ENCODE peak calls at places on chromosomes 4 and X, in four cellular contexts. D is NCI-H524; U is NT2/D1; R is stimulated activated naive CD8-positive, alpha-beta T cell treated with anti-CD3 and anti-CD28 coated beads, Interleukin-15, amount 100 ng/mL, for 72 hours. H is an unnamed sample.
A peak's percentile ranks its signal among the peaks of the same experiment; 100 is the strongest.

GRCh38 chrX:130165181-130165702 is 399 bp downstream of the AIFM1 start:
- DNase-seq in U (no peak), D (peak; percentile 55), R (no peak), H (no peak)

GRCh38 chr4:183546376-183546775 is 41.5 kb downstream of the ING2 start:
- DNase-seq in D (no peak), R (no peak), U (no peak), H (no peak)

GRCh38 chr4:80362578-80363181 is 27.1 kb downstream of the CFAP299 start:
- DNase-seq in D (peak; percentile 10), R (peak; percentile 21), U (peak; percentile 23), H (peak; percentile 74)

GRCh38 chr4:77959566-77960338 is 97.1 kb downstream of the MRPL1 start:
- DNase-seq in R (no peak), D (peak; percentile 28), U (peak; percentile 18), H (peak; percentile 68)

GRCh38 chr4:6010789-6011188 is 7.4 kb downstream of the C4orf50 start:
- DNase-seq in D (no peak), R (no peak), U (no peak), H (no peak)

GRCh38 chrX:129316461-129316860 is 206.8 kb downstream of the SMARCA1 start:
- DNase-seq in R (no peak), U (no peak), D (no peak), H (no peak)

GRCh38 chrX:115898382-115899001 is 272.1 kb upstream of the AGTR2 start:
- DNase-seq in R (no peak), U (peak; percentile 35), D (peak; percentile 90), H (no peak)

GRCh38 chrX:129877401-129877800 is 28.6 kb upstream of the UTP14A start:
- DNase-seq in R (no peak), D (no peak), U (no peak), H (no peak)

GRCh38 chr4:13364178-13364577 is 120.0 kb downstream of the RAB28 start:
- DNase-seq in D (peak; percentile 57), U (no peak), R (no peak), H (no peak)

GRCh38 chr4:78032929-78033328 is 24.2 kb upstream of the FRAS1 start:
- DNase-seq in U (no peak), D (no peak), R (no peak), H (no peak)

GRCh38 chr4:1815997-1816860 is 23.1 kb downstream of the FGFR3 start:
- DNase-seq in R (no peak), D (no peak), U (no peak), H (no peak)

GRCh38 chr4:104491826-104492771 is 2.6 kb downstream of the CXXC4 start:
- DNase-seq in U (no peak), D (peak; percentile 65), R (no peak), H (peak; percentile 70)

GRCh38 chrX:9188117-9188516 is 154.2 kb upstream of the FAM9B start:
- DNase-seq in D (peak; percentile 93), U (no peak), R (no peak), H (no peak)

GRCh38 chr4:94548571-94548970 is 96.8 kb downstream of the PDLIM5 start:
- DNase-seq in U (no peak), R (no peak), D (no peak), H (peak; percentile 67)

H was measured in HAP-1.